ENCODE peak calls at places on chromosomes 3 and 15, in five cellular contexts. R, X, U, P and T are unnamed samples.

GRCh38 chr3:17905996-17906395 is 163.6 kb upstream of the TBC1D5 start:
- DNase-seq in U (no peak), P (no peak), R (no peak), X (no peak), T (no peak)

GRCh38 chr3:72390841-72391240 is 457.4 kb downstream of the SHQ1 start:
- DNase-seq in X (no peak), U (no peak), P (no peak), R (no peak), T (no peak)

GRCh38 chr15:100559330-100559729 is 30.6 kb upstream of the CERS3 start:
- DNase-seq in P (no peak), U (peak; percentile 28), R (no peak), X (no peak), T (peak; percentile 70)

GRCh38 chr3:119367000-119367399 is 72.8 kb downstream of the ARHGAP31 start:
- DNase-seq in P (no peak), U (no peak), X (no peak), R (no peak), T (no peak)

GRCh38 chr3:166125179-166125578 is 288.0 kb upstream of the BCHE start:
- DNase-seq in U (no peak), R (no peak), P (no peak), X (no peak), T (no peak)

GRCh38 chr15:64151727-64152506 is at the start of gene SNX22:
- DNase-seq in P (no peak), X (no peak), R (peak; percentile 40), U (peak; percentile 46), T (no peak)

GRCh38 chr15:45855907-45856579 is 221.2 kb downstream of the SQOR start:
- DNase-seq in X (no peak), R (no peak), P (no peak), U (no peak), T (no peak)

GRCh38 chr3:135739755-135740154 is 225.8 kb upstream of the PPP2R3A start:
- DNase-seq in X (no peak), R (no peak), U (no peak), P (no peak), T (no peak)

GRCh38 chr3:50478671-50479070 is 24.8 kb downstream of the CACNA2D2 start:
- DNase-seq in U (no peak), P (no peak), X (no peak), R (no peak), T (no peak)

GRCh38 chr3:171384101-171384891 is 75.9 kb downstream of the TNIK start:
- DNase-seq in X (no peak), P (no peak), U (no peak), R (no peak), T (no peak)

GRCh38 chr3:52190294-52190841 is 7.6 kb upstream of the ALAS1 start:
- DNase-seq in R (no peak), P (no peak), X (no peak), U (peak; percentile 83), T (no peak)

GRCh38 chr3:61808526-61808925 is 247.2 kb downstream of the PTPRG start:
- DNase-seq in R (no peak), U (no peak), P (no peak), X (no peak), T (peak; percentile 76)

GRCh38 chr3:108292905-108293328 is 3.4 kb upstream of the HHLA2 start:
- DNase-seq in U (no peak), R (no peak), P (no peak), X (no peak), T (no peak)

GRCh38 chr15:100670505-100671021 is 68.2 kb downstream of the ASB7 start:
- DNase-seq in U (no peak), P (no peak), X (no peak), R (no peak), T (no peak)

GRCh38 chr15:73741401-73741836 is 11.7 kb downstream of the INSYN1 start:
- DNase-seq in U (no peak), X (no peak), R (no peak), P (no peak), T (no peak)

GRCh38 chr3:184741798-184742675 is 30.2 kb upstream of the MAGEF1 start:
- DNase-seq in U (peak; percentile 21), R (no peak), P (peak; percentile 50), X (peak; percentile 6), T (no peak)

GRCh38 chr15:57015897-57016296 is 97.5 kb downstream of the TCF12 start:
- DNase-seq in P (no peak), U (no peak), R (no peak), X (no peak), T (no peak)

GRCh38 chr3:39668420-39668819 is 141.0 kb upstream of the MYRIP start:
- DNase-seq in U (no peak), P (no peak), R (peak; percentile 55), X (no peak), T (no peak)

GRCh38 chr3:16307832-16308531 is 43.0 kb downstream of the OXNAD1 start:
- DNase-seq in P (no peak), R (no peak), X (no peak), U (no peak), T (no peak)

GRCh38 chr15:51265037-51265555 is 73.3 kb downstream of the CYP19A1 start:
- DNase-seq in U (no peak), P (no peak), X (no peak), R (no peak), T (no peak)

GRCh38 chr3:98333989-98334606 is 19.6 kb upstream of the OR5K4 start:
- DNase-seq in P (peak; percentile 6), X (no peak), R (no peak), U (no peak), T (no peak)

GRCh38 chr3:174495231-174495755 is 363.8 kb upstream of the NAALADL2 start:
- DNase-seq in P (no peak), R (no peak), X (no peak), U (no peak), T (no peak)

GRCh38 chr3:69411331-69411730 is 25.4 kb upstream of the FRMD4B start:
- DNase-seq in R (no peak), X (no peak), P (no peak), U (no peak), T (no peak)

GRCh38 chr15:25705430-25706115 is 157.6 kb downstream of the ATP10A start:
- DNase-seq in X (peak; percentile 41), U (no peak), P (no peak), R (no peak), T (no peak)

GRCh38 chr3:72887723-72888545 is at the start of gene GXYLT2:
- DNase-seq in P (peak; percentile 85), X (no peak), U (peak; percentile 53), R (peak; percentile 89), T (peak; percentile 75)

GRCh38 chr3:182925330-182925943 is 54.9 kb downstream of the DCUN1D1 start:
- DNase-seq in P (no peak), R (no peak), X (no peak), U (no peak), T (no peak)

GRCh38 chr15:58457466-58457965 is 25.7 kb downstream of the LIPC start:
- DNase-seq in P (no peak), U (no peak), R (no peak), X (no peak), T (no peak)

GRCh38 chr15:51759557-51760070 is 8.2 kb downstream of the TMOD2 start:
- DNase-seq in P (peak; percentile 16), U (no peak), X (no peak), R (peak; percentile 57), T (no peak)

GRCh38 chr3:13024274-13024863 is 48.9 kb downstream of the IQSEC1 start:
- DNase-seq in P (no peak), U (no peak), R (no peak), X (no peak), T (no peak)

GRCh38 chr3:195021674-195022073 is 249.3 kb downstream of the XXYLT1 start:
- DNase-seq in U (no peak), P (no peak), X (no peak), R (no peak), T (no peak)

GRCh38 chr15:41583795-41584194 is 24.8 kb downstream of the TYRO3 start:
- DNase-seq in U (no peak), P (no peak), R (no peak), X (no peak), T (no peak)

GRCh38 chr15:95085056-95085455 is 853.7 kb downstream of the MCTP2 start:
- DNase-seq in X (no peak), R (peak; percentile 15), P (no peak), U (no peak), T (no peak)

GRCh38 chr3:186687120-186687651 is 21.4 kb downstream of the HRG start:
- DNase-seq in R (no peak), U (no peak), P (no peak), X (no peak), T (no peak)

GRCh38 chr15:88711806-88712205 is 73.0 kb downstream of the ISG20 start:
- DNase-seq in P (no peak), U (no peak), R (no peak), X (no peak), T (no peak)
- H3K27ac ChIP-seq in P (no peak overlapping the region), U (no peak overlapping the region), R (no peak overlapping the region), X (no peak overlapping the region), T (no peak overlapping the region)

GRCh38 chr3:152291649-152292066 is 22.9 kb downstream of the MBNL1 start:
- DNase-seq in R (no peak), P (no peak), U (no peak), X (no peak), T (no peak)

GRCh38 chr3:152293607-152294006 is 24.9 kb downstream of the MBNL1 start:
- DNase-seq in X (no peak), U (no peak), P (no peak), R (no peak), T (no peak)

GRCh38 chr3:152290374-152290773 is 21.6 kb downstream of the MBNL1 start:
- DNase-seq in P (no peak), X (no peak), R (no peak), U (no peak), T (no peak)

GRCh38 chr3:152291238-152291637 is 22.5 kb downstream of the MBNL1 start:
- DNase-seq in U (no peak), P (no peak), R (no peak), X (no peak), T (no peak)

GRCh38 chr3:152292367-152292766 is 23.6 kb downstream of the MBNL1 start:
- DNase-seq in X (no peak), R (no peak), P (no peak), U (no peak), T (no peak)
- TF ChIP-seq CTCF in X (no peak), R (no peak), P (no peak), U (no peak), T (no peak)

DNA sequence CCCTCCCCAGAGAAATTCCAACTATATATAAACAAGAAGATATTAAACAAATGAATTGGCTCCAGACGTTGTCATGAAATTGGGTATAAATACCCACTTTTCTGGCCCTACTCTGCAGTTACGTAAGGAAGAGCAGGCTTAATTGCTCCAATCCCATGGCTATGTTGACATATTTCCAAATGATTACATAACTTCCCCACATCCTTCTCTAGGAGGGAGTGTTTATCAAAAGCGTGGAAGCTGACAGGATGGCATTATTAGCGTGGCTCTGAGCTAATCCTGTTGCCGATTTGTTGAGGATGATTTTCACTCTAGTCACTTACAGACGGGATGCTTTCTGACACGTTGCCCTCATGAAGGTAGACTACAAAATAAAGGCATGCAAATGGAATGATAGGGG is 347.5 kb upstream of the TMCO5A start:
- DNase-seq in P (no peak), R (no peak), U (no peak), X (no peak), T (no peak)
- H3K27ac ChIP-seq in P (no peak overlapping the region), R (no peak overlapping the region), U (no peak overlapping the region), X (no peak overlapping the region), T (no peak overlapping the region)

DNA sequence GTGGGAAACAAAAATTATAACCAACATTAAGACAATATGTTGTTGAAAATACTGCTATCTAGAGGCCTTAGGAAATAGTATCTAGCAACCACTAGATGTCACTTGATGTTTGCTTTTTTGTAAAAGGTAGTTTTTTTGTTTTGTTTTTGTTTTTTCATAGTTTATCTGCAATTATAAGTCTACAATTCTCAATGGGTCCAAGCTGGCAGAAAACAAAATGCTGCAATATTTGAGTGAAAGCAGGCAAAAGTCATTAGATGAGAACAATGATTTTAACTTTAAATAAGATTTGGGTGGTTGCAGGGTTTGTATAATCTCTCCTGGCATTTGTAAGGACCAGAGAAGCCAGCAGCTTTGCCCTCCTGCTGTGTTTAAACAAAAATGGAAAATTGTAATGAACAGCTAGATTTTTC is 27.0 kb downstream of the DUT start:
- DNase-seq in P (no peak), X (no peak), R (peak; percentile 18), U (no peak), T (no peak)
- TF ChIP-seq CTCF in P (peak; percentile 29), X (peak; percentile 20), R (peak; percentile 60), U (peak; percentile 65), T (peak; percentile 75)